ENCODE peak calls at places on chromosome 9, in five cellular contexts. U is heart left ventricle, A is foreskin fibroblast, O is body of pancreas, Y is upper lobe of left lung. K is an unnamed sample.

GRCh38 chr9:135278586-135278985 is 191.1 kb downstream of the OLFM1 start:
- DNase-seq in U (no peak), Y (no peak), A (no peak), O (no peak), K (no peak)

GRCh38 chr9:17081814-17082213 is 53.0 kb upstream of the CNTLN start:
- DNase-seq in O (no peak), A (no peak), U (no peak), Y (no peak), K (no peak)

GRCh38 chr9:84711936-84712335 is 42.4 kb downstream of the NTRK2 start:
- DNase-seq in O (peak), U (no peak), A (peak), Y (no peak), K (peak)

GRCh38 chr9:108049026-108049591 is 559.5 kb upstream of the KLF4 start:
- DNase-seq in U (no peak), A (peak), Y (no peak), O (no peak), K (peak)

GRCh38 chr9:114681594-114682332 is at the start of gene TEX48:
- DNase-seq in A (peak), Y (peak), U (no peak), O (peak), K (peak)

GRCh38 chr9:115694014-115694413 is 459.6 kb upstream of the PAPPA start:
- DNase-seq in Y (no peak), U (no peak), O (peak), A (peak), K (peak)

GRCh38 chr9:137273616-137274320 is 3.8 kb upstream of the TOR4A start:
- DNase-seq in Y (peak), U (peak), A (no peak), O (no peak), K (no peak)

GRCh38 chr9:24459898-24460297 is 85.8 kb downstream of the IZUMO3 start:
- DNase-seq in O (no peak), A (no peak), U (no peak), Y (no peak), K (peak)

GRCh38 chr9:131407717-131408195 is 13.9 kb downstream of the PRRC2B start:
- DNase-seq in Y (peak), A (no peak), O (peak), U (peak), K (peak)

GRCh38 chr9:135474915-135475314 is 4.7 kb upstream of the PPP1R26 start:
- DNase-seq in O (no peak), Y (peak), A (peak), U (no peak), K (peak)

GRCh38 chr9:130985029-130985428 is 23.9 kb upstream of the LAMC3 start:
- DNase-seq in Y (no peak), O (no peak), A (no peak), U (no peak), K (no peak)

GRCh38 chr9:137205126-137206069 is at the start of the genes NDOR1 and TMEM203:
- DNase-seq in O (peak), A (peak), U (peak), Y (peak), K (peak)

GRCh38 chr9:114775121-114775520 is 30.7 kb downstream of the TNFSF15 start:
- DNase-seq in U (no peak), A (no peak), Y (no peak), O (no peak), K (no peak)

GRCh38 chr9:131117111-131117761 is 8.2 kb upstream of the NUP214 start:
- DNase-seq in A (no peak), O (no peak), Y (no peak), U (no peak), K (peak)

GRCh38 chr9:111957856-111958631 is 61.4 kb downstream of the UGCG start:
- DNase-seq in U (no peak), A (peak), Y (no peak), O (peak), K (peak)

GRCh38 chr9:130264414-130265350 is 878 bp upstream of the HMCN2 start:
- DNase-seq in Y (no peak), U (no peak), O (no peak), A (no peak), K (no peak)

GRCh38 chr9:88011005-88011766 is 36.9 kb upstream of the CDK20 start:
- DNase-seq in Y (no peak), A (no peak), O (no peak), U (no peak), K (peak)
- TF ChIP-seq CTCF in Y (no peak), A (peak), O (no peak), U (peak), K (peak)

GRCh38 chr9:37650299-37650872 is 368 bp upstream of the FRMPD1 start:
- DNase-seq in O (no peak), A (no peak), Y (no peak), U (peak), K (no peak)
- H3K4me3 ChIP-seq in O (no peak), A (no peak), Y (peak), U (peak), K (no peak)

GRCh38 chr9:109440117-109440515 is 58.0 kb downstream of the PTPN3 start:
- DNase-seq in Y (no peak), O (peak), U (no peak), A (no peak), K (no peak)

GRCh38 chr9:109440797-109441287 is 57.3 kb downstream of the PTPN3 start:
- DNase-seq in U (no peak), Y (no peak), A (peak), O (peak), K (peak)

GRCh38 chr9:109442716-109443115 is 55.4 kb downstream of the PTPN3 start:
- DNase-seq in Y (no peak), U (no peak), A (no peak), O (no peak), K (no peak)

GRCh38 chr9:109439378-109440116 is 58.6 kb downstream of the PTPN3 start:
- DNase-seq in Y (no peak), A (no peak), U (no peak), O (no peak), K (no peak)

DNA sequence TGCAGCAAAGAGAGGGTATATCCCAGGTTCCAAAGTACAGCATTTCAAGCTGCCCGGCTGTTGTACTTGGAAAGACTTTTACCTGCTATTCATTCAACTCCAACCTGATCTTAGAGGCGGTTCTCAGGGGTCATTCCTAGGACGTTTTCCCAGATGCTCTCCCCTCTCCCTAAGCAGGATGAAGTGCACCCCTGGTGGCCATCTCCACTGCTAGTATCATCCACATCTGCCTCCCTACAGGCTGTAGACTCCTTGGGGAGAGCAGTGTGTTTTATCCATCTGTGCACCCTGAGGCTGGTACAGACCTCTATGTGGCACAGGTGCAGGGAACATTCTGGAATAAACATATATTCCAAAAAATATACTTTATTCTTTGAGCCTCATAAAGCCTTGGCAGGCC is 56.8 kb downstream of the PTPN3 start:
- DNase-seq in O (no peak), A (no peak), U (no peak), Y (no peak), K (peak)
- TF ChIP-seq CTCF in O (no peak), A (no peak), U (no peak), Y (no peak), K (peak)

GRCh38 chr9:127035423-127035822 is 87.0 kb downstream of the ANGPTL2 start:
- DNase-seq in Y (no peak), A (peak), O (peak), U (peak), K (peak)
- H3K4me3 ChIP-seq in Y (no peak), A (no peak), O (no peak), U (no peak), K (no peak)

GRCh38 chr9:128117613-128118471 is 9.7 kb downstream of the PTGES2 start:
- DNase-seq in Y (peak), A (peak), O (peak), U (peak), K (peak)
- TF ChIP-seq CTCF in Y (peak), A (peak), O (peak), U (peak), K (no peak)

GRCh38 chr9:97237951-97238851 is 69.3 kb upstream of the CCDC180 start:
- DNase-seq in U (peak), O (peak), Y (peak), A (peak), K (peak)

GRCh38 chr9:97237311-97237786 is 70.1 kb upstream of the CCDC180 start:
- DNase-seq in O (no peak), U (no peak), A (no peak), Y (no peak), K (no peak)
- H3K4me3 ChIP-seq in O (no peak), U (peak), A (no peak), Y (peak), K (peak)

GRCh38 chr9:99511723-99512122 is 289.6 kb downstream of the SEC61B start:
- DNase-seq in Y (no peak), A (no peak), O (no peak), U (no peak), K (no peak)
- TF ChIP-seq CTCF in Y (no peak), A (peak), O (no peak), U (no peak), K (no peak)

GRCh38 chr9:128554155-128554862 is 1.9 kb downstream of the SPTAN1 start:
- DNase-seq in A (peak), Y (peak), O (peak), U (peak), K (peak)
- H3K4me3 ChIP-seq in A (peak), Y (peak), O (no peak), U (peak), K (peak)

GRCh38 chr9:98276907-98277469 is 21.5 kb upstream of the TBC1D2 start:
- DNase-seq in O (no peak), U (no peak), Y (no peak), A (no peak), K (no peak)

GRCh38 chr9:98275159-98275558 is 19.7 kb upstream of the TBC1D2 start:
- DNase-seq in A (no peak), U (no peak), O (no peak), Y (no peak), K (no peak)

GRCh38 chr9:98271479-98271878 is 16.0 kb upstream of the TBC1D2 start:
- DNase-seq in A (no peak), Y (no peak), O (peak), U (no peak), K (no peak)

DNA sequence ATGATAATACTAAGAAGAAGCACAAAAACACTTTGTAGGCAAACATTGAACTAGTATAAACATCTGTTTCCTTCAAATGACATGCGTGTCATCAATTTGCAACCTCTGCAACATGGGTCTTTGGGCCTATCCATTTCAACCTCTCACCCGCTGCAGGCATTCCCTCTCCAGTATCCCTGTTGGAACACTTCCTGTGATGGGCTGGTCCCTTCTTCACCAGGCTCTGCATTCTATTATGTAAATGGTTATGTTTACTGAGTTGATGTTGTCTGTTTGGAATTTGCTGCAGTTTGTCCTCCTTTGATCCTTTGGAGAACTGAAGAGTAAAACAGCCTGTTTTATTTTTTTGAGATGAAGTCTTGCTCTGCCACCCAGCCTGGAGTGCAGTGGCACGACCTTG is 16.6 kb upstream of the TBC1D2 start:
- DNase-seq in A (no peak), U (no peak), Y (no peak), O (no peak), K (no peak)
- TF ChIP-seq CTCF in A (no peak), U (no peak), Y (no peak), O (no peak), K (no peak)

K was measured in fibroblast of pulmonary artery.